ENCODE peak calls at places on chromosome 11, in six cellular contexts. C, D, O, G, A and N are unnamed samples.

GRCh38 chr11:23473782-23474181 is 613.5 kb upstream of the CCDC179 start:
- DNase-seq in A (no peak), G (no peak), O (no peak), D (no peak), C (no peak), N (no peak)

GRCh38 chr11:8318536-8318935 is 54.9 kb upstream of the LMO1 start:
- DNase-seq in D (no peak), A (no peak), O (peak; percentile 22), C (no peak), G (peak; percentile 37), N (no peak)

GRCh38 chr11:95795627-95796308 is 5.5 kb downstream of the CEP57 start:
- DNase-seq in C (no peak), O (no peak), D (no peak), G (no peak), A (no peak), N (no peak)

GRCh38 chr11:47314992-47315391 is 37.5 kb downstream of the MYBPC3 start:
- DNase-seq in G (no peak), C (no peak), A (no peak), D (no peak), O (no peak), N (no peak)

GRCh38 chr11:14687456-14687855 is 43.9 kb downstream of the PDE3B start:
- DNase-seq in G (no peak), O (peak; percentile 77), C (no peak), A (no peak), D (no peak), N (no peak)

GRCh38 chr11:581752-582151 is 5.5 kb downstream of the PHRF1 start:
- DNase-seq in C (no peak), D (no peak), O (no peak), G (no peak), A (no peak), N (no peak)

GRCh38 chr11:8698917-8699441 is 16.4 kb downstream of the RPL27A start:
- DNase-seq in O (peak; percentile 39), D (no peak), C (no peak), G (no peak), A (no peak), N (no peak)

GRCh38 chr11:134047586-134047999 is 21.3 kb upstream of the JAM3 start:
- DNase-seq in O (peak; percentile 39), C (no peak), A (no peak), G (no peak), D (no peak), N (no peak)

GRCh38 chr11:123253909-123254308 is 58.9 kb upstream of the CLMP start:
- DNase-seq in A (no peak), O (no peak), D (no peak), C (no peak), G (no peak), N (no peak)

GRCh38 chr11:71452354-71453020 is 516 bp upstream of the NADSYN1 start:
- DNase-seq in D (peak; percentile 65), C (no peak), G (no peak), A (no peak), O (peak; percentile 65), N (peak; percentile 70)

GRCh38 chr11:9990221-9990973 is 303.6 kb downstream of the SBF2 start:
- DNase-seq in C (no peak), A (no peak), G (no peak), O (no peak), D (no peak), N (no peak)

GRCh38 chr11:30109774-30110173 is 92.9 kb upstream of the KCNA4 start:
- DNase-seq in G (no peak), A (no peak), O (no peak), C (no peak), D (no peak), N (no peak)

GRCh38 chr11:35623708-35624168 is 5.5 kb downstream of the FJX1 start:
- DNase-seq in O (no peak), C (no peak), D (no peak), G (no peak), A (peak; percentile 92), N (no peak)

GRCh38 chr11:2481253-2481652 is 36.4 kb downstream of the KCNQ1 start:
- DNase-seq in A (no peak), C (no peak), D (no peak), O (no peak), G (no peak), N (no peak)

GRCh38 chr11:30789270-30789669 is 203.1 kb upstream of the MPPED2 start:
- DNase-seq in O (no peak), A (peak; percentile 31), D (no peak), C (no peak), G (no peak), N (no peak)

GRCh38 chr11:120385110-120385509 is 48.9 kb downstream of the ARHGEF12 start:
- DNase-seq in D (no peak), A (no peak), O (no peak), G (peak; percentile 44), C (no peak), N (no peak)

GRCh38 chr11:129061466-129062194 is 119.0 kb upstream of the TP53AIP1 start:
- DNase-seq in G (no peak), C (no peak), D (no peak), O (no peak), A (peak; percentile 5), N (no peak)

GRCh38 chr11:65315204-65315865 is 669 bp downstream of the CDC42EP2 start:
- DNase-seq in D (peak; percentile 87), O (peak; percentile 83), A (no peak), G (peak; percentile 90), C (peak; percentile 89), N (peak; percentile 48)

GRCh38 chr11:65314501-65315203 is at the start of gene CDC42EP2:
- DNase-seq in G (peak; percentile 92), C (peak; percentile 85), O (peak; percentile 92), A (no peak), D (peak; percentile 92), N (no peak)

GRCh38 chr11:65316311-65316978 is 1.8 kb downstream of the CDC42EP2 start:
- DNase-seq in O (no peak), D (peak; percentile 53), C (no peak), G (peak; percentile 37), A (peak; percentile 98), N (no peak)

GRCh38 chr11:65315866-65316233 is 1.2 kb downstream of the CDC42EP2 start:
- DNase-seq in C (no peak), G (no peak), D (no peak), A (no peak), O (no peak), N (no peak)

DNA sequence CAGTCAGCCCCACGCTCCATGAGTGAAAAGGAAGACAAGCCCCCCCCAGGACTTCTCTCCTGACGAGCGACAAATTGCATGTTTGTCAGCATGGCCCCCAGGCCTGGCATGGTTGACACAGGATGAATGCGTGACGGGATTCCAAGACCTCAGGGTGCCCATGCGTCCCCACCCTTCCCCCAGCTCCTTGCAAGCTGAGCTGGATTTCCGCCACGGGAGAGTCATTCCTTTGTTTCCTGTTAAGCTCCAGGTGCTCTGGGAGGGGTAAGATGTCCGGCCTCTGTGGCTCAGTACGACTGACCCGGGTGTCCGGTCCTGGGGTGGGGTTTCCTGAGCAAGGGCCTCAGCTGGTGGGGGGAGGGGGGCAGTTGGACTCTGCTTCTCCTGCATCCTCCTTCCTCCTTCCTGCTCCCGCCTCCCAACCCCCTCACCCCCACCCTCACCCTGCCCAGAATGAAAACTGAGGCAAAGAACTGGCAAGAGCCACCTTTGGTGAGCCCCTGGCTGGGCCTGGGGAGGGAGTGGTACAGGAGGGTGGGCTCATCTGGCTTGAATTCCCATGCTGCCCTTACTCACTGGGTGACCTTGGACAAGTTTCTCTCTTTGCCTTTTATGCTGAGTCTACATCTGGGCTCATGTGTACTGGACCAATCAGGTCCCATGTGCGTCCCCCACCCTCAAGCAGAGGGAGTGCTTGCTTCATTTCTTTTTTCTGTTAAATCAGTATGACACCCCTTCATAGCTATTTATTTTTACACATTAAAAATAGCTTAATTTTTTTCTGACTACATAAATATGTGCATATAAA is 2.5 kb downstream of the CDC42EP2 start:
- DNase-seq in G (peak; percentile 48), O (peak; percentile 52), D (peak; percentile 71), C (no peak), A (no peak), N (no peak)
- H3K4me3 ChIP-seq in G (no peak overlapping the region), O (no peak overlapping the region), D (peak overlapping the region; percentile 100), C (no peak overlapping the region), A (peak overlapping the region; percentile 67), N (no peak overlapping the region)

DNA sequence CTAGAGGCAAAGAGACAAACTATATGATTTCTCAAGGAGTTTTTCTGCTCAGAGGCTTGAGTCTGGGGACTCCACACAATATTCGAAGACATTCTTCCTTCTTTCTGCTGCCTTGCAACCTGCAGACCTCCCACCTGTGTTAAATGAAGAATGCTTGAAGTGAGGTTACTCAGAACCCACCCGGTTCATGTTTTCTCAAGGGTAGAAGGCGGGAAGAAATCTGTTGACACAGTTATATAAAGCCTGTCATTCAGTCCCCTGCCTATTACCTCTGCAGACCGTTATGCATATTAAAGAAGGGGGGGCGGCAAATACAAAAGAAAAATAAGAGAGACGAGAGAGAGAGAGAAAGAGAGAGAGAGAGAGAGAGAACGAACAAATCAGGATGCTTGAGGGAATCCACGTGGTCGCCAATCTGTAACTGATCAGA is 2.2 kb upstream of the KMT2A start:
- DNase-seq in O (no peak), C (no peak), G (no peak), D (no peak), A (no peak), N (peak; percentile 92)
- H3K4me3 ChIP-seq in O (no peak overlapping the region), C (peak overlapping the region; percentile 67), G (peak overlapping the region; percentile 91), D (peak overlapping the region; percentile 91), A (peak overlapping the region; percentile 67), N (peak overlapping the region; percentile 86)

DNA sequence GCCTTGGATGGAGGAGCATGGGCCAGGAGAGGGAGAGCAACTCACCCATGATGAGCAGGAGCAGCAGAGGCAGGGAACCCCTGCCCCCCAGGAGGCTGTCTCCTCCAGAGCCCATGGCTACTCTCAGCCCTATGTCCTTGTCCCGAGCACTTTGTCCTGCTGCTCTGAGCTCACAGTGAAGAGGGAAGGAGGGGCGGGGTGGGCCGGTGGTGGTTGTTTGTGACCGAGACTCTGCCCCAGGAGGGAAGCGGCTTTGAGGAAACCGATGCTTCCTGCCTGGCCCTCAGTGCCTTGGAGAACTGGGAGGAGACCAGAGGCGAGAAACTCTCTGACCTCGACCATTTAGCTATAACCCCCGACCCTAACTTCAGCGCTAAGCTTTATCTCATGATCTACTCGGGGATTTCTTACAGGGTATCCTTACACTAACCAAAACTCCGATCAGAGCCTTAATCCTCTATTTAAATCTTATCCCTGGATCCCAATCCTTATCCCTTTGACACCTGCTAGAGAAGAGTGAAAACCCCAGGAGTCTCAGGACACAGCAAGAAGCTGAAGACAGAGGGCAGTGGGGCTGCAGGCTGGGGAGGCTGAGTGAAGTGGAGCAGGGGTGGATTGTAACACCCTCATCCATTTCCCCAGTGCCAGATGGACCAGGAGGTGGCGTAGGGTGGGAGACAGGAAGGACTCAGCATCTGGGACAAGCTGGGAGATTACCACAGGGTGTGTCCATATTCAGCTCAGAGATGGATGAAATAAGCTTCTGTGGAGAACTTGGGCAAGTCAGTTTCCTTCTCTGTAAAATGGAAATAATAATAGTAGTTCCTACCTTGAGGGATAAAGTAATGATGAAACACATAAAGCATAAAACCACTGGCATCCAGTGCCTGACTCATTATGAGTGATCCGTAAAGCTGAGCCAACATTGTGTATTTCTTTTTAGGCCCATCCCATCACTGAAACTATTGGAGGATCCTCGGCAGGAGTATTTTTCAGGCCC is at the start of gene ROBO4:
- DNase-seq in G (no peak), A (peak; percentile 75), C (no peak), O (no peak), D (no peak), N (no peak)
- H3K4me3 ChIP-seq in G (no peak within 1 kb of the TSS), A (no peak within 1 kb of the TSS), C (no peak within 1 kb of the TSS), O (no peak within 1 kb of the TSS), D (peak within 1 kb of the TSS; percentile 51), N (no peak within 1 kb of the TSS)

DNA sequence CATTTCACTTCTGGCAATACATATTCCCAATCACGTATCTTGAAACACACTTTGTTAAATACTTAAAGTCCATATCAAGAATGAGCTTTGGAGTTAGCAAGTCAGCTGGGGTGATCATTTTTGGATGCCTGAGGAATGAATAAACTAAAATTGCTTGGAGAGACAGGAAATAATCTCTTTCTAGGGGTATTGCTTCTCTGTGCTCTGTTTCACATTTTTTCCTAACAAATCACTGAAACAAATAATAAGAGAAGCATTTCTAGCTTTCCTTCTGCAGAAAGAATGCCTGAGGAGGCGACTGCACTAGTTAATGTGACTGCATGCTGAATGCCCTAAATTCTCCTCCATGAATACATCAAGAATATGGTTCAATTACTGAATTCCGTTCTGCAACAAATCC is 541.4 kb upstream of the CCDC90B start:
- DNase-seq in G (no peak), D (no peak), O (no peak), C (no peak), A (no peak), N (no peak)
- H3K4me3 ChIP-seq in G (no peak overlapping the region), D (no peak overlapping the region), O (no peak overlapping the region), C (no peak overlapping the region), A (no peak overlapping the region), N (no peak overlapping the region)